ENCODE peak calls at places on chromosomes 6 and 20, in four cellular contexts. E is K562, F is GM12878, H is HCT116. C is an unnamed sample.

GRCh38 chr20:37880726-37881591 is 22.0 kb upstream of the VSTM2L start:
- DNase-seq in E (peak), F (no peak), H (no peak), C (peak)

GRCh38 chr6:90227165-90227564 is 69.5 kb downstream of the BACH2 start:
- DNase-seq in E (no peak), F (no peak), H (no peak), C (no peak)

GRCh38 chr20:8094415-8094818 is 37.6 kb upstream of the PLCB1 start:
- DNase-seq in E (no peak), F (no peak), H (no peak), C (no peak)

GRCh38 chr6:145815875-145816274 is 1.3 kb upstream of the FBXO30 start:
- DNase-seq in E (no peak), F (no peak), H (no peak), C (no peak)

GRCh38 chr20:19370076-19371075 is 157.9 kb downstream of the SLC24A3 start:
- DNase-seq in E (no peak), F (no peak), H (no peak), C (no peak)

GRCh38 chr20:24084281-24084680 is 95.7 kb upstream of the GGTLC1 start:
- DNase-seq in E (no peak), F (no peak), H (no peak), C (no peak)

GRCh38 chr6:114304304-114304887 is 38.4 kb downstream of the HS3ST5 start:
- DNase-seq in E (no peak), F (no peak), H (peak), C (peak)

GRCh38 chr6:79538481-79538971 is 1.3 kb upstream of the LCA5 start:
- DNase-seq in E (no peak), F (no peak), H (no peak), C (peak)

GRCh38 chr20:48149887-48150286 is 364.6 kb upstream of the SULF2 start:
- DNase-seq in E (no peak), F (no peak), H (no peak), C (no peak)

GRCh38 chr6:137233561-137234504 is 14.6 kb upstream of the IFNGR1 start:
- DNase-seq in E (no peak), F (no peak), H (no peak), C (no peak)

GRCh38 chr20:49037962-49038387 is 8.1 kb upstream of the CSE1L start:
- DNase-seq in E (no peak), F (no peak), H (no peak), C (no peak)

GRCh38 chr20:10731190-10731955 is 57.6 kb upstream of the JAG1 start:
- DNase-seq in E (no peak), F (no peak), H (no peak), C (no peak)

GRCh38 chr6:56521454-56521853 is 121.2 kb downstream of the DST start:
- DNase-seq in E (no peak), F (no peak), H (no peak), C (no peak)

GRCh38 chr20:59790388-59790787 is 143.0 kb downstream of the SYCP2 start:
- DNase-seq in E (no peak), F (no peak), H (no peak), C (no peak)

GRCh38 chr20:4471221-4471620 is 250.5 kb upstream of the PRND start:
- DNase-seq in E (no peak), F (no peak), H (no peak), C (no peak)

GRCh38 chr20:16424780-16425179 is 148.5 kb downstream of the KIF16B start:
- DNase-seq in E (no peak), F (no peak), H (no peak), C (no peak)

GRCh38 chr6:161021978-161022743 is 30.6 kb downstream of the MAP3K4 start:
- DNase-seq in E (no peak), F (no peak), H (no peak), C (no peak)

GRCh38 chr6:14207493-14207892 is 89.9 kb downstream of the CD83 start:
- DNase-seq in E (no peak), F (no peak), H (no peak), C (no peak)

GRCh38 chr6:49637333-49637698 is 677 bp upstream of the RHAG start:
- DNase-seq in E (no peak), F (no peak), H (no peak), C (no peak)

GRCh38 chr6:170485159-170485558 is 67.9 kb downstream of the PSMB1 start:
- DNase-seq in E (no peak), F (no peak), H (no peak), C (peak)

GRCh38 chr6:87054143-87054833 is 40.6 kb downstream of the CGA start:
- DNase-seq in E (no peak), F (no peak), H (no peak), C (no peak)

GRCh38 chr6:34292954-34293353 is 44.1 kb upstream of the SMIM29 start:
- DNase-seq in E (no peak), F (no peak), H (no peak), C (no peak)

GRCh38 chr20:8568068-8568467 is 436.0 kb downstream of the PLCB1 start:
- DNase-seq in E (no peak), F (no peak), H (no peak), C (no peak)

GRCh38 chr20:48094196-48094749 is 309.0 kb upstream of the SULF2 start:
- DNase-seq in E (no peak), F (no peak), H (no peak), C (no peak)

GRCh38 chr6:37741757-37742400 is 44.2 kb upstream of the MDGA1 start:
- DNase-seq in E (peak), F (no peak), H (no peak), C (no peak)

GRCh38 chr20:14853079-14853478 is 515.7 kb upstream of the FLRT3 start:
- DNase-seq in E (no peak), F (peak), H (no peak), C (no peak)

GRCh38 chr6:116008470-116009229 is 52.0 kb downstream of the FRK start:
- DNase-seq in E (no peak), F (peak), H (peak), C (no peak)

GRCh38 chr20:31517373-31517772 is 3.1 kb downstream of the HM13 start:
- DNase-seq in E (peak), F (no peak), H (peak), C (no peak)

GRCh38 chr6:12313992-12314589 is 23.9 kb downstream of the EDN1 start:
- DNase-seq in E (no peak), F (no peak), H (peak), C (peak)

GRCh38 chr20:38726849-38727601 is 2.7 kb downstream of the SLC32A1 start:
- DNase-seq in E (peak), F (no peak), H (no peak), C (no peak)

GRCh38 chr6:33008944-33009861 is at the start of gene HLA-DOA:
- DNase-seq in E (peak), F (peak), H (peak), C (no peak)

GRCh38 chr6:37987008-37987407 is 167.5 kb downstream of the ZFAND3 start:
- DNase-seq in E (no peak), F (no peak), H (no peak), C (no peak)

GRCh38 chr6:85118233-85118632 is 331.6 kb upstream of the NT5E start:
- DNase-seq in E (peak), F (no peak), H (no peak), C (no peak)

GRCh38 chr6:138403801-138404665 is at the start of gene HEBP2:
- DNase-seq in E (peak), F (peak), H (peak), C (peak)

GRCh38 chr6:138405816-138406403 is 1.9 kb downstream of the HEBP2 start:
- DNase-seq in E (no peak), F (no peak), H (no peak), C (no peak)

GRCh38 chr6:138403324-138403800 is 661 bp upstream of the HEBP2 start:
- DNase-seq in E (peak), F (no peak), H (no peak), C (no peak)

GRCh38 chr6:138406443-138406842 is 2.4 kb downstream of the HEBP2 start:
- DNase-seq in E (no peak), F (no peak), H (no peak), C (no peak)

GRCh38 chr6:138404666-138405337 is 779 bp downstream of the HEBP2 start:
- DNase-seq in E (peak), F (no peak), H (no peak), C (peak)
- TF ChIP-seq JUND in E (no peak), F (no peak), H (no peak), C (no peak)

GRCh38 chr6:152267967-152268845 is 369.0 kb downstream of the SYNE1 start:
- DNase-seq in E (peak), F (no peak), H (no peak), C (no peak)
- TF ChIP-seq JUND in E (no peak), F (no peak), H (no peak), C (no peak)

GRCh38 chr6:158799051-158799792 is 19.9 kb downstream of the EZR start:
- DNase-seq in E (no peak), F (no peak), H (no peak), C (no peak)
- TF ChIP-seq JUND in E (no peak), F (no peak), H (no peak), C (no peak)

DNA sequence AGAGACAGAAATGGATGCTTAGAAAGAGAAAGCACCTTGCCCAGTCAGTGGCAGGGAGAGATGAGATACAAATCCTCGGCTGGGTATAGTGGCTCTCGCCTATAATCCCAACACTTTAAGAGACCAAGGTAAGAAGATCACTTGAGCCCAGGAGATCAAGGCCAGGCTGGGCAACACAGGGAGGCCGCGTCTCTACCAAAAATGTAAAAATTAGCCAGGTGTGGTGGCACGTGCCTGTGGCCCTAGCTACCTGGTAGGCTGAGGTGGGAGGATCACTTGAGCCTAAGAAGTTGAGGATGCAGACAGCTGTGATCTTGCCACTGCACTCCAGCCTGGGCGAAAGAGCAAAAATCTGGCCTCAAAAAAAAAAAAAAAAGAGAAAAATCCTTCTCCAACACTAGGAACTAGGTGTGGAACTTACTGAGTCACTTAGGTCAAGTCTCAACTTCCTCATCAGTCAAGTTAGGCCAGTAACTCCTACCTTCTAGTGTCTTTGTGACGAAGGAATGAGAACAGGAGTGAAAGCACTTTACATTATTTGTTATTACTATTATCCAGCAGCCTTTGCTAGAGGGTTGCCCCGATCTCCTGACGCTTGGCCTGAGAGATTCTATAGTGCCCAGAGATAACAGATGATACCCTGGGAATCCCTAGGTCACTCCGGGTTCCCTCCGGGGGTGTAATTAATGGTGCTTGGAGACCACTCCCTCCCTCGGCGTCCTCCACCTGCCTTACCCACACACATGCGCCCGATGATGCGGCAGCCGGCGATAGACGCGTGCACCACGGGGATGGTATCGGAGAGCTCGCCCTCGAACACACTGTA is 918 bp downstream of the EIF6 start:
- DNase-seq in E (no peak), F (no peak), H (no peak), C (no peak)
- TF ChIP-seq JUND in E (no peak), F (no peak), H (no peak), C (no peak)

DNA sequence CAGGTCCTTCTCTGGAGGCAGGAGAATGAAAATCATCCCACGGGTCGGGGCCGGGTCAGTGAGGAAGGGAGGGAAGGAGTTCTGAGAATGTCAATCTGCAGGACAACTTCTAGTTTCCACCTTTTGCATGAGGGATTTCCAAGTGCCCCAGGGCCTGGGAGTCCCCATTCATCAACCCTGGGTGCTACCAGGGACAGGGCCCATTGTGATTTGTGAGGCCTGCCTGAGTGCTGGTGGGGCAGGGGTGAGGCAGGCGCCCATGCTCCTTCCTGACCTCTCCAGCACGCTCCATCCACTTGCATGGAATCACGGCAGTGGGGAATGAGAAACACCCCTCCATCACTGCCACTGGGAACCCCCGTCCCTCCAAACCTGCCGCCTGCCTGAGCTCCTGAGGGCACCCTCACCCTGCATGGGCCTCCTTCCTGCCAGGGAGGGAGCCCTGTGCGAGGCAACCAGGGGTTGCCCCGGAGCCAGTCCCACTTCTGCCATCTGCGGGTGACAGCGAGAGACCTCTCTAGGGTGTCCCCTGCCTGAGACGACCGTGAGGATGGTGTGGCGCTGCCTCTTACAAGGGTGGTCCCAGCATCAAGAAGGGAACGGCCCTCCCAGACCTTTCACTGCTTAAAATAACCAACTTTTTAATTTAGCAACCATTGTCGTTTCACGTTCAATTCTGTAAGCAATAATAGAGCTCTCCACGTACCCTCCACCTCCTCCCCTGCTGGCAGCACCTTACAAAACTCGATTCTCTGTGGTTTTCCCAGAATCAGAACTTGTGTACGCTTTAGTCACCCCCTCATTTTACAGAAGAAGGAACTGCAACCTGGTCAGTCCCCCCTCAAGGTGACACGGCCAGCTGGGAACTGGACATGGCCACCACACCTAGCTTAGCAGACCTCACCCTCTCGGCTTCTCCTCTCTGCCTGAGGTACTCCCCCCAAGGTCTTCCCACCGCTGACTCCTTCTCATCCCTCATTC is 28.6 kb downstream of the PMEPA1 start:
- DNase-seq in E (no peak), F (peak), H (no peak), C (no peak)
- TF ChIP-seq JUND in E (no peak), F (no peak), H (no peak), C (no peak)

GRCh38 chr6:75272145-75272840 is 12.3 kb downstream of the TMEM30A start:
- DNase-seq in E (no peak), F (no peak), H (no peak), C (no peak)
- TF ChIP-seq JUND in E (no peak), F (no peak), H (no peak), C (no peak)

DNA sequence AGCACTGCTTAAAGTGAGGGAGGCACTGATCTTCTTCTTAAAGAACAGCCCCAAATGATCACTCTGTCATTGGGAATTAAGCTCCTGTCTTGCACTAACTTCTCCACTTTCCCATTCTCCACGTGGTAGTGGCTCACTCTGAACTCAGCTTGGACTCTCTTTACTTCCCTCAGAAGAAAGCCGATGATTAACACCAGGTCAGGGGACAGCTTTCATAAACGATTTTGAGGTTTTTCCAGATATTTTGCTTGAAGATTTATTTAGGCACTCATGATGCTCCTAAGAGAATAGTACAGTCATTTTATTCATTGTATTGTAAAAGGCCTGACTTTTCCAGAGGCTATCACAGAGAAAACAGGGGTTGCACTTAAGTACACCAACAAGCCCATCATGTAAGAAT is 81.0 kb upstream of the LTV1 start:
- DNase-seq in E (no peak), F (no peak), H (no peak), C (no peak)
- TF ChIP-seq JUND in E (no peak), F (no peak), H (no peak), C (no peak)

C was measured in T47D.